ENCODE peak calls at places on chromosome 11, in eight cellular contexts. One of them, this sample, is unnamed. For H3K27me3, the result is how much of the 10 kb centered on the place peaks cover.

GRCh38 chr11:76139317-76139716 is 67.0 kb downstream of the WNT11 start:
- DNase-seq in HCT116: no peak
- DNase-seq in prostate gland: no peak
- DNase-seq in IMR-90: no peak
- DNase-seq in pancreas: no peak
- DNase-seq in fibroblast of lung: no peak
- DNase-seq in ovary: no peak
- DNase-seq in testis: no peak
- DNase-seq in this sample: no peak

GRCh38 chr11:101914349-101914736 is 467 bp upstream of the CEP126 start:
- DNase-seq in prostate gland: no peak
- DNase-seq in IMR-90: peak
- DNase-seq in ovary: peak
- DNase-seq in HCT116: no peak
- DNase-seq in testis: no peak
- DNase-seq in pancreas: no peak
- DNase-seq in fibroblast of lung: peak
- DNase-seq in this sample: no peak

GRCh38 chr11:103608566-103608965 is 427.9 kb upstream of the DDI1 start:
- DNase-seq in testis: no peak
- DNase-seq in prostate gland: no peak
- DNase-seq in HCT116: no peak
- DNase-seq in pancreas: no peak
- DNase-seq in ovary: no peak
- DNase-seq in fibroblast of lung: peak
- DNase-seq in IMR-90: peak
- DNase-seq in this sample: no peak

GRCh38 chr11:44032304-44033085 is 15.3 kb upstream of the ACCSL start:
- DNase-seq in prostate gland: no peak
- DNase-seq in HCT116: no peak
- DNase-seq in ovary: peak
- DNase-seq in IMR-90: peak
- DNase-seq in pancreas: no peak
- DNase-seq in fibroblast of lung: peak
- DNase-seq in testis: peak
- DNase-seq in this sample: no peak

GRCh38 chr11:112961146-112961668 is at the start of gene NCAM1:
- DNase-seq in HCT116: peak
- DNase-seq in testis: peak
- DNase-seq in pancreas: peak
- DNase-seq in IMR-90: peak
- DNase-seq in ovary: peak
- DNase-seq in prostate gland: no peak
- DNase-seq in fibroblast of lung: peak
- DNase-seq in this sample: no peak

GRCh38 chr11:92978226-92979111 is 9.0 kb downstream of the MTNR1B start:
- DNase-seq in IMR-90: peak
- DNase-seq in prostate gland: no peak
- DNase-seq in HCT116: no peak
- DNase-seq in testis: no peak
- DNase-seq in fibroblast of lung: peak
- DNase-seq in ovary: no peak
- DNase-seq in pancreas: no peak
- DNase-seq in this sample: no peak

GRCh38 chr11:60765355-60765754 is 8.7 kb downstream of the MS4A15 start:
- DNase-seq in fibroblast of lung: no peak
- DNase-seq in testis: no peak
- DNase-seq in HCT116: no peak
- DNase-seq in prostate gland: no peak
- DNase-seq in pancreas: no peak
- DNase-seq in ovary: no peak
- DNase-seq in IMR-90: no peak
- DNase-seq in this sample: no peak

GRCh38 chr11:63680842-63681207 is 475 bp upstream of the RTN3 start:
- DNase-seq in fibroblast of lung: no peak
- DNase-seq in testis: peak
- DNase-seq in IMR-90: no peak
- DNase-seq in ovary: peak
- DNase-seq in pancreas: no peak
- DNase-seq in HCT116: no peak
- DNase-seq in prostate gland: no peak
- DNase-seq in this sample: no peak

GRCh38 chr11:47399860-47400812 is 8.3 kb upstream of the SLC39A13 start:
- DNase-seq in IMR-90: no peak
- DNase-seq in fibroblast of lung: no peak
- DNase-seq in pancreas: no peak
- DNase-seq in HCT116: no peak
- DNase-seq in ovary: no peak
- DNase-seq in prostate gland: no peak
- DNase-seq in testis: no peak
- DNase-seq in this sample: no peak

GRCh38 chr11:2441171-2441570 is 3.1 kb downstream of the TRPM5 start:
- DNase-seq in prostate gland: no peak
- DNase-seq in fibroblast of lung: no peak
- DNase-seq in IMR-90: no peak
- DNase-seq in HCT116: no peak
- DNase-seq in pancreas: no peak
- DNase-seq in testis: no peak
- DNase-seq in ovary: no peak
- DNase-seq in this sample: no peak

GRCh38 chr11:100908746-100909145 is 220.9 kb downstream of the PGR start:
- DNase-seq in ovary: no peak
- DNase-seq in HCT116: no peak
- DNase-seq in IMR-90: peak
- DNase-seq in prostate gland: no peak
- DNase-seq in fibroblast of lung: no peak
- DNase-seq in pancreas: no peak
- DNase-seq in testis: no peak
- DNase-seq in this sample: no peak

GRCh38 chr11:2728663-2729332 is 29.0 kb upstream of the KCNQ1OT1 start:
- DNase-seq in testis: no peak
- DNase-seq in fibroblast of lung: no peak
- DNase-seq in ovary: no peak
- DNase-seq in IMR-90: no peak
- DNase-seq in prostate gland: no peak
- DNase-seq in pancreas: peak
- DNase-seq in HCT116: no peak
- DNase-seq in this sample: no peak

GRCh38 chr11:116792869-116793475 is 1.3 kb upstream of the APOA5 start:
- DNase-seq in prostate gland: no peak
- DNase-seq in ovary: no peak
- DNase-seq in fibroblast of lung: no peak
- DNase-seq in HCT116: no peak
- DNase-seq in pancreas: no peak
- DNase-seq in testis: no peak
- DNase-seq in IMR-90: peak
- DNase-seq in this sample: no peak

GRCh38 chr11:116790167-116791001 is 1.3 kb downstream of the APOA5 start:
- DNase-seq in prostate gland: no peak
- DNase-seq in pancreas: no peak
- DNase-seq in IMR-90: no peak
- DNase-seq in fibroblast of lung: no peak
- DNase-seq in HCT116: no peak
- DNase-seq in ovary: no peak
- DNase-seq in testis: no peak
- DNase-seq in this sample: no peak

GRCh38 chr11:116792144-116792868 is 627 bp upstream of the APOA5 start:
- DNase-seq in ovary: no peak
- DNase-seq in prostate gland: no peak
- DNase-seq in testis: no peak
- DNase-seq in IMR-90: no peak
- DNase-seq in pancreas: no peak
- DNase-seq in fibroblast of lung: no peak
- DNase-seq in HCT116: no peak
- DNase-seq in this sample: no peak

GRCh38 chr11:116791002-116791812 is 472 bp downstream of the APOA5 start:
- DNase-seq in pancreas: peak
- DNase-seq in IMR-90: peak
- DNase-seq in HCT116: peak
- DNase-seq in fibroblast of lung: peak
- DNase-seq in prostate gland: peak
- DNase-seq in testis: peak
- DNase-seq in ovary: peak
- DNase-seq in this sample: no peak

GRCh38 chr11:116791813-116792143 is at the start of gene APOA5:
- DNase-seq in pancreas: no peak
- DNase-seq in HCT116: no peak
- DNase-seq in IMR-90: no peak
- DNase-seq in fibroblast of lung: no peak
- DNase-seq in prostate gland: no peak
- DNase-seq in testis: no peak
- DNase-seq in ovary: no peak
- DNase-seq in this sample: no peak
- H3K4me3 ChIP-seq in pancreas: no peak
- H3K4me3 ChIP-seq in HCT116: no peak
- H3K4me3 ChIP-seq in IMR-90: no peak
- H3K4me3 ChIP-seq in fibroblast of lung: no peak
- H3K4me3 ChIP-seq in prostate gland: no peak
- H3K4me3 ChIP-seq in testis: no peak
- H3K4me3 ChIP-seq in ovary: no peak
- H3K4me3 ChIP-seq in this sample: no peak

DNA sequence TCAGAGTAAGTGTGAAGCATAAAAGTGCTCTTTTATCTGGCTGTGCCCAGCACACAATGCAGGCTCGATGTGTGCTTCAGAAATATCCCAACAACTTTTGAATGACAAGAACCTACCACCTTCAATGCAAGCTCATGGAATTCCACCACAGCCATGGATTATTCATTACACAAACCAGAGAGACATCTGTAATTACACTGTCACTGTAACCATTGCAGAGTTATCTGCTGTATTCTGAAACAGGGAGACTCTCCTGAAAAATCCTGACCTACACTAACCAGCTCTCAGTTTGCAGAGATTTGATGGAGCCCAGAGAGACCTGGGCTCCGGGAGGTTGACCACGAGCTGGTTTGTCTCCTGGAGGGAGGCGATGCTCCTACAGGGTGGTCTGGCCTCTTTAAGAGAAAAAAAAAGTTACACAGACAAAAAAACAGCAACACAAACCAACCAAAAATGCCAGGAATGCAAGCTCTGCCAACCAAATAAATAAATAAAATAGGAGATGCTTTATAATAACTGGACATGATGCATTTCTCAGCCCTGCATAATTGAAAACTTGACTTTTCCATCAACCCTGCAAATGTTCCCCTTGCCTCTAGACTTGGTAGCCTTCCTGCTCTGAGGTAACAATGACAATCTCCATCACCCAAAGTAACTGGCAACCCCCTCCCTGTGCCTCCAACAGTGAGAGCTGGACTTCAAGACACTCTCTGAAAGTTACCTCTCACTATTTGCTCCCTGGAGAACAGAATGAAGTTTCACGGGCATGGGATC is 69.7 kb downstream of the ETS1 start:
- DNase-seq in pancreas: no peak
- DNase-seq in testis: no peak
- DNase-seq in IMR-90: no peak
- DNase-seq in fibroblast of lung: no peak
- DNase-seq in HCT116: no peak
- DNase-seq in ovary: no peak
- DNase-seq in prostate gland: no peak
- DNase-seq in this sample: no peak
- H3K27ac ChIP-seq in pancreas: no peak
- H3K27ac ChIP-seq in testis: peak
- H3K27ac ChIP-seq in IMR-90: peak
- H3K27ac ChIP-seq in fibroblast of lung: peak
- H3K27ac ChIP-seq in HCT116: no peak
- H3K27ac ChIP-seq in ovary: no peak
- H3K27ac ChIP-seq in prostate gland: no peak
- H3K27ac ChIP-seq in this sample: peak

GRCh38 chr11:35614949-35615569 is 3.2 kb upstream of the FJX1 start:
- DNase-seq in prostate gland: no peak
- DNase-seq in ovary: no peak
- DNase-seq in testis: no peak
- DNase-seq in fibroblast of lung: no peak
- DNase-seq in pancreas: no peak
- DNase-seq in HCT116: no peak
- DNase-seq in IMR-90: no peak
- DNase-seq in this sample: no peak
- H3K27me3 ChIP-seq in prostate gland: under half
- H3K27me3 ChIP-seq in ovary: under half
- H3K27me3 ChIP-seq in testis: under half
- H3K27me3 ChIP-seq in fibroblast of lung: under half
- H3K27me3 ChIP-seq in pancreas: under half
- H3K27me3 ChIP-seq in HCT116: under half
- H3K27me3 ChIP-seq in IMR-90: under half
- H3K27me3 ChIP-seq in this sample: half or more

DNA sequence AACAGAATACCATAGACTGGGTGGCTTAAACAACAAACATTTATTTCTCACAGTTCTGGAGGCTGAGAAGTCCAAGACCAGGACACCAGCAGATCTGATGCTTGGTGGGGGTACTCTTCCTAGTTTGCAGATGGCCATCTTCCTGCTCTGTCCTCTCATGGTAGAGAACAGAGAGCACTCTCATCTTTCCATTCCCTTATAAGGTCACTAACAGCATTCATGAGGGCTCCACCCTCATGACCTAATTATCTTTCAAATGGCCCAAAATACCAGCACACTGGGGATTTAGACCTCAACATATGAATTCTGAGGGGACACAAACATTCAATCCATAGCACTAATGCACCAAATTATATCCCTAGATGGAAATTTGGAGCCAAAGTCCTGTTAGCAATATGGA is 6.1 kb downstream of the STK33 start:
- DNase-seq in ovary: no peak
- DNase-seq in fibroblast of lung: no peak
- DNase-seq in testis: no peak
- DNase-seq in prostate gland: no peak
- DNase-seq in pancreas: no peak
- DNase-seq in HCT116: no peak
- DNase-seq in IMR-90: no peak
- DNase-seq in this sample: no peak
- H3K4me3 ChIP-seq in ovary: no peak
- H3K4me3 ChIP-seq in fibroblast of lung: no peak
- H3K4me3 ChIP-seq in testis: no peak
- H3K4me3 ChIP-seq in prostate gland: no peak
- H3K4me3 ChIP-seq in pancreas: no peak
- H3K4me3 ChIP-seq in HCT116: no peak
- H3K4me3 ChIP-seq in IMR-90: no peak
- H3K4me3 ChIP-seq in this sample: no peak

GRCh38 chr11:83034673-83035014 is 37.1 kb downstream of the RAB30 start:
- DNase-seq in prostate gland: no peak
- DNase-seq in ovary: no peak
- DNase-seq in pancreas: no peak
- DNase-seq in HCT116: no peak
- DNase-seq in testis: no peak
- DNase-seq in fibroblast of lung: no peak
- DNase-seq in IMR-90: no peak
- DNase-seq in this sample: no peak
- H3K27ac ChIP-seq in prostate gland: peak
- H3K27ac ChIP-seq in ovary: no peak
- H3K27ac ChIP-seq in pancreas: no peak
- H3K27ac ChIP-seq in HCT116: no peak
- H3K27ac ChIP-seq in testis: no peak
- H3K27ac ChIP-seq in fibroblast of lung: peak
- H3K27ac ChIP-seq in IMR-90: no peak
- H3K27ac ChIP-seq in this sample: peak

This sample was measured in esophagus squamous epithelium.